ENCODE peak calls at places on chromosomes 1 and 21, in five cellular contexts. K, R, C, X and G are unnamed samples. For H3K4me1, the result is how much of the 10 kb centered on the place peaks cover.

GRCh38 chr1:27520651-27521050 is 30.7 kb upstream of the WASF2 start:
- DNase-seq in C (no peak), X (no peak), K (no peak), R (no peak), G (no peak)

GRCh38 chr1:88685239-88685604 is 1.1 kb downstream of the PKN2 start:
- DNase-seq in C (no peak), K (no peak), X (no peak), R (no peak), G (no peak)

GRCh38 chr1:206579747-206580437 is 32.4 kb downstream of the EIF2D start:
- DNase-seq in C (no peak), K (no peak), R (peak), X (peak), G (peak)

GRCh38 chr1:19356266-19356665 is 44.1 kb downstream of the SLC66A1 start:
- DNase-seq in C (no peak), R (no peak), K (no peak), X (no peak), G (no peak)

GRCh38 chr1:233598891-233599541 is 14.9 kb upstream of the KCNK1 start:
- DNase-seq in K (no peak), X (no peak), R (no peak), C (no peak), G (no peak)

GRCh38 chr21:35095859-35096291 is 46.8 kb upstream of the RUNX1 start:
- DNase-seq in R (no peak), X (no peak), C (no peak), K (no peak), G (no peak)

GRCh38 chr1:119275145-119275929 is 93.2 kb upstream of the HAO2 start:
- DNase-seq in R (no peak), C (peak), X (peak), K (peak), G (peak)

GRCh38 chr1:2274231-2274967 is 46.3 kb downstream of the SKI start:
- DNase-seq in K (no peak), C (no peak), X (no peak), R (peak), G (no peak)

GRCh38 chr1:201262963-201263608 is 20.2 kb upstream of the PKP1 start:
- DNase-seq in K (no peak), X (no peak), C (no peak), R (no peak), G (no peak)

GRCh38 chr1:245396615-245397014 is 241.8 kb downstream of the KIF26B start:
- DNase-seq in R (no peak), K (no peak), C (no peak), X (no peak), G (no peak)

GRCh38 chr21:34008618-34009017 is 64.8 kb upstream of the MRPS6 start:
- DNase-seq in K (no peak), X (no peak), C (no peak), R (no peak), G (no peak)

GRCh38 chr1:175499595-175500367 is 243.6 kb downstream of the TNR start:
- DNase-seq in R (no peak), C (peak), K (no peak), X (no peak), G (no peak)

GRCh38 chr1:85576256-85576641 is 4.3 kb upstream of the CCN1 start:
- DNase-seq in C (no peak), X (no peak), R (no peak), K (no peak), G (no peak)

GRCh38 chr1:185155600-185156320 is 993 bp downstream of the TRMT1L start:
- DNase-seq in R (no peak), X (peak), C (no peak), K (no peak), G (no peak)

GRCh38 chr1:207240325-207241095 is 81.0 kb upstream of the CD55 start:
- DNase-seq in C (peak), K (no peak), R (no peak), X (no peak), G (no peak)

GRCh38 chr1:98316286-98316685 is 345.2 kb upstream of the SNX7 start:
- DNase-seq in C (no peak), X (no peak), R (peak), K (no peak), G (no peak)

GRCh38 chr1:195336718-195337269 is 1271.4 kb downstream of the KCNT2 start:
- DNase-seq in K (no peak), R (no peak), X (no peak), C (peak), G (no peak)

GRCh38 chr1:117606608-117607261 is 887 bp downstream of the TENT5C start:
- DNase-seq in X (peak), C (peak), K (no peak), R (peak), G (no peak)

GRCh38 chr1:5001466-5001865 is 347.1 kb downstream of the AJAP1 start:
- DNase-seq in X (no peak), R (no peak), C (peak), K (no peak), G (no peak)

GRCh38 chr1:114122891-114123621 is 30.6 kb downstream of the SYT6 start:
- DNase-seq in R (no peak), K (no peak), X (no peak), C (peak), G (no peak)

GRCh38 chr21:45736705-45737484 is 93.4 kb downstream of the PCBP3 start:
- DNase-seq in R (no peak), C (no peak), K (no peak), X (no peak), G (no peak)

GRCh38 chr1:28091043-28091781 is 2.8 kb upstream of the EYA3 start:
- DNase-seq in X (peak), R (no peak), C (peak), K (peak), G (peak)

GRCh38 chr1:248404024-248404423 is 1.2 kb downstream of the OR2T1 start:
- DNase-seq in X (no peak), C (peak), R (no peak), K (peak), G (no peak)

GRCh38 chr1:28592314-28593071 is 428 bp downstream of the RAB42 start:
- DNase-seq in K (no peak), C (no peak), X (no peak), R (peak), G (no peak)

GRCh38 chr1:82838066-82838465 is 1037.3 kb downstream of the ADGRL2 start:
- DNase-seq in K (no peak), R (no peak), C (peak), X (no peak), G (no peak)

GRCh38 chr1:212482352-212483153 is 49.8 kb downstream of the NENF start:
- DNase-seq in R (no peak), X (no peak), C (no peak), K (no peak), G (no peak)

GRCh38 chr1:164602480-164603093 is 43.6 kb downstream of the PBX1 start:
- DNase-seq in R (no peak), X (no peak), C (peak), K (no peak), G (peak)

GRCh38 chr1:111481387-111482221 is 7.8 kb downstream of the C1orf162 start:
- DNase-seq in X (peak), C (peak), K (peak), R (peak), G (peak)

GRCh38 chr1:5758000-5758858 is 234.0 kb downstream of the NPHP4 start:
- DNase-seq in R (no peak), X (no peak), K (no peak), C (no peak), G (no peak)

GRCh38 chr1:1630191-1630964 is 1.6 kb upstream of the MMP23B start:
- DNase-seq in C (peak), K (no peak), R (peak), X (peak), G (peak)

GRCh38 chr1:41950820-41951219 is 32.1 kb upstream of the HIVEP3 start:
- DNase-seq in K (no peak), R (no peak), C (no peak), X (no peak), G (no peak)

GRCh38 chr1:152185544-152186391 is 26.7 kb upstream of the RPTN start:
- DNase-seq in C (peak), X (peak), K (peak), R (no peak), G (no peak)

GRCh38 chr1:159421821-159422220 is 10.2 kb upstream of the OR10J4 start:
- DNase-seq in R (no peak), C (peak), X (no peak), K (no peak), G (no peak)

GRCh38 chr21:14480601-14481000 is 65.5 kb downstream of the SAMSN1 start:
- DNase-seq in K (no peak), X (no peak), C (no peak), R (no peak), G (no peak)

GRCh38 chr1:35097224-35097623 is 18.0 kb downstream of the ZMYM1 start:
- DNase-seq in X (no peak), K (no peak), R (no peak), C (no peak), G (no peak)

GRCh38 chr21:38959686-38960049 is 153.9 kb downstream of the ETS2 start:
- DNase-seq in K (no peak), R (no peak), C (no peak), X (no peak), G (no peak)
- H3K4me1 ChIP-seq in K (under half), R (under half), C (under half), X (under half), G (under half)

DNA sequence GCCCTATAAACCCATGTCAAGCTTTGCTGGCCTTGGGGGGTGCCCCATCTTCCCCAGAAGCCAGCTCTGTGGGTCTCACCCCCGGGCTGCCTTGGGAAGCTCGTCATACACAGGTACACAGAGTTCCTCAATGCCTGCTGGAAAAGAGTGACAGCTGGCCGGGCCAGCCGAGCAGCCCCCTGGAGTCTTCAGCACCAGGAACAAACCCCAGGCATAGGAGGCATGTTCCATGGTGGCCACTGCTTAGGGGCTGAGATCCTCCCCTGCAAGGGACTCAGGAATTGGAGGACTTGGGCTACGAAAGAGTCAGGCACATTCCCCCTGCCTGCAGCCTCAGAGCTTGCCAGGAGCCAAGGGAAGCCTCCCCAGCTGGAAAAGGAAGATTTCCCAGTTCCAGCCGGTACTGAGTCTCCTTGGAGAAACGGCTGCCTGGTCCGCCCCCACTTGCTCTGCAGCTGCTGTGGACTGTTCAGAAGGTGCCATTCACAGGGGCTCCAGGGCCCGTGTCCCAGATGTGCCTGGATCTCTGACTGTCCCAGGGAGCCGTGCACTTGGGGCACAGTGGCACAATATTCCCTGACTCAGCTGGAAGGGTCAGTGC is 89.5 kb downstream of the STUM start:
- DNase-seq in K (no peak), R (peak), C (no peak), X (no peak), G (peak)
- H3K4me1 ChIP-seq in K (under half), R (under half), C (under half), X (half or more), G (under half)

DNA sequence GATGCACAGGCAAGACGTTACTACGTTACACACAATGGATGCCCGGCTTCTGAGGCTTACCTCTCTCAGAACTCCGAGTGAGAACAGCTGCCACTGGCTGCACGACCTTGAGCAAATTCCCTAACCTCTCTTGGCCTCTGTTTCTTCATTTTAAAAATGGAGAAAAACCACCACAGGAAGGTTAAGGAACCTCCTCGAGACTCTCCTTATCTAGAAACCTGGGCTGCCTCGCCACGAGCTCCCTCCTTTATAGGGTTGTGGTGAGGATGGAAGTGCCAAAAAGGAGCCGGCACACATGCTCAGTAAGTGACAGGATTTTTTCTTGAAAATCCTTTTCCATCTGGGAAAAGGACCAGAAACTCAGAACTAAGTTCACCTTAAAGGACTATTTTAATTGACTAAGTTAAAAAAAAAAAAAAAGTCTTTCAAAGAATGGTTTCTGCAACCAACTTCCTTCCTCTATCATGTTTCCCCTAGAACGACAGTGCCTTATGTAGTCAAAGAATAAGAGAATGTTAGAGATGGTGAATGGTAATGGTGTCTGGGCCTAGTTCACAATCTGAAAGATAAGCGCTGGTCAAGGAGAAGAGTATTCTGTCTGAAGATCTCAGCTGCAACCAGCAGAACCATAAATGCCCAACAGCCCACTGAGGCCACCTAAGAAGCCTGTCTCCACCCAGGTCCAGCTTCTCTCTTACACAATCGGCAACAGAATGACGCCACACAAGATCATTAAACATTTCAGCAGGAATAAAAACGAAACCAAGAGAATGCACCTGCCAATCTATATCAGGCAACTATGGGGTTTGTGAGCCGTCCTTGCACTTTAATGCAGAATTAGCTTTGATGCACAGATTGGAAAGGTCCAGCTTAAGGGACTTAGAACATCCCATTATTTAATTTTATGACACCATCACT is 65.0 kb downstream of the SLC45A1 start:
- DNase-seq in K (no peak), X (no peak), C (no peak), R (no peak), G (no peak)
- H3K4me1 ChIP-seq in K (under half), X (half or more), C (under half), R (half or more), G (half or more)

DNA sequence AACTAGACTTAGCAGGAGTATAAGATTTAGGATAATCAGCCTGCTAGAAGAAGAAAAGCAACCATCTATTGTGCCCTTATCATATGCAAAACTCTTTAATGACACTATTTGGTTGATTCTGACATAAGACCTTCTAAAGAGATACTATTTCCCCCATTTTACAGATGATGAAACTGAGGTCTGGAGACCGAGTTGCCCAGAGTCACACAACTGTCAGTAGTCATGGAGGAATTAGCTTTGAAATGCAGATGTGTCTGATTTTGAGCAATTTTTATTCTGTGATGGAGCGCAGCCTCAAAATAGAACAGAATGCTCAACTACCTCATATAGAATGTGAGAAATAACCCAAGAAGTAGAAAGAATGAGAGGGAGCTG is 69.0 kb downstream of the CD58 start:
- DNase-seq in R (no peak), K (no peak), X (no peak), C (no peak), G (no peak)
- H3K4me1 ChIP-seq in R (half or more), K (under half), X (under half), C (under half), G (under half)

DNA sequence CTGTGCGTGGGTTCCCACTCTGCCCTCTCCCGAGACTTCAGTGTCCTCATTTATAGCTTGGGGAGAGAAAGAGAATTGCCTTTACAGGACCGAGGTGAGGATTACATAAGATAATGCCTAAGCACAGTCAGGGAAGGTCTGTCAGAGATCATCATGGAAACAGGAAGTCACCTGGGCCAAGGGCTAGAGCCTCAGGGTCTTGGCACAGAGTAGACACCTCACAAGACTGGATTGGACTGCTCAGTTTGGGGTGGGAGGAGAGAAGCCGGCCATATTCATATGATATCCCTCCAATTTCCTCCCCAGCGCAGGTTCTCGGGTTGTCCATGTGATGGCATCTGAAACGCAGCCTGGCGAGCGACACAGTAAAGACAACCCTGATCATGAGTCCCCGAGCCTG is 3.8 kb downstream of the CNR2 start:
- DNase-seq in X (no peak), K (no peak), R (no peak), C (no peak), G (no peak)
- H3K4me1 ChIP-seq in X (half or more), K (under half), R (under half), C (under half), G (under half)

DNA sequence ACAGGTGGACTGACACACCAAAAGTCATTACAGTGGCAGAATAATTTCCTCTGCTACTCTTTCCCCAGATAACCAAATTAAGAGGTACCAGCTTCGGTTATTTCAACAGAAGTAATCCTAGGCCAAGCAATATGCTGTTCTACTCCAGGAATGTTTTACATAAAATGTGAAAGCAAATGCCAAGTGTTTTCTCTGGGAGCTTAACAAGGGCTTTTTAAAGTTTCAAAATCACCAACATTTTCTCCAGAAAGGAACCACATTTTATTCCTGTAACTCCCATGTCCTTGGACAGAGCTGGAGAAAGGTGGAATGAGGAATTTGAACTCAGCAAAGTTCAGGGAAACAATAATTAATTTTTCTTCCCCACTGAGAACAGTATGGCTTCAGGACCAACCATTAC is 27.2 kb downstream of the CNN3 start:
- DNase-seq in X (no peak), C (no peak), R (no peak), K (no peak), G (no peak)
- H3K4me1 ChIP-seq in X (under half), C (under half), R (under half), K (under half), G (under half)

GRCh38 chr21:41366522-41367151 is 4.8 kb downstream of the MX2 start:
- DNase-seq in X (no peak), R (no peak), K (no peak), C (no peak), G (peak)
- H3K4me1 ChIP-seq in X (half or more), R (half or more), K (under half), C (under half), G (under half)

DNA sequence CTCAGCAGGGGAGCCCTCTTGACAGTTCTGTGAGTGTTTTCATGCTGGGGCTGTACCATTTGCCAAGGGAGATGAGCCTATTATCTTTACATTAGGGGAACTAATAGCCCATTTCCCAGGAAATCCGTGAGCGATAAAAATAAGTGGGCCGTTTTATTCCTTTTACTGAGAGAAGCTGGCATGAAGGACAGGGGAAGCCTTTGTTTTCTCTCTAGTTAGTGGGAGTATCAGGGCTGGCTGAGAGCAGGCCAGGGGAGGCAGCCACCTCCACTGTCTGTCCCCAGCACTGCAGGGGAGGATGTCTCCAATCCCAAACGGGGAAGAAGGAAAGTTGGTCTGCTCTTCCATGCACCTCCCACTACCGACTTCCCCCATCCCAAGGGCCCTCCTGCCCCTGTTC is 2.5 kb downstream of the UBL4B start:
- DNase-seq in K (no peak), X (no peak), C (no peak), R (no peak), G (no peak)
- H3K4me1 ChIP-seq in K (under half), X (under half), C (under half), R (under half), G (under half)